ENCODE peak calls at places on chromosomes 12 and 14, in five cellular contexts. K is cortex of kidney; W is caudate nucleus; A is stimulated activated CD4-positive, alpha-beta T cell treated with anti-CD3 and anti-CD28 coated beads, TNF-alpha, amount 100 ng/mL, for 24 hours; X is naive thymus-derived CD8-positive, alpha-beta T cell. E is an unnamed sample.

GRCh38 chr14:101442451-101442850 is 118.8 kb upstream of the DIO3 start:
- DNase-seq in X (peak; percentile 12), W (no peak), K (no peak), A (peak; percentile 14), E (no peak)

GRCh38 chr12:62192486-62193250 is 67.5 kb upstream of the USP15 start:
- DNase-seq in K (no peak), W (no peak), A (no peak), X (peak; percentile 28), E (peak; percentile 22)

GRCh38 chr14:69151458-69152180 is 1.3 kb downstream of the DCAF5 start:
- DNase-seq in X (peak; percentile 68), W (peak; percentile 67), A (peak; percentile 55), K (no peak), E (peak; percentile 65)

GRCh38 chr12:32843528-32844095 is 53.0 kb downstream of the PKP2 start:
- DNase-seq in X (no peak), A (no peak), W (no peak), K (no peak), E (no peak)

GRCh38 chr14:92004062-92004461 is 35.8 kb downstream of the TRIP11 start:
- DNase-seq in A (no peak), W (no peak), K (no peak), X (no peak), E (no peak)

GRCh38 chr12:51869931-51870330 is 18.0 kb upstream of the ANKRD33 start:
- DNase-seq in K (no peak), W (no peak), X (no peak), A (no peak), E (no peak)

GRCh38 chr14:54864526-54864925 is 38.1 kb downstream of the GCH1 start:
- DNase-seq in X (no peak), A (no peak), K (no peak), W (no peak), E (no peak)

GRCh38 chr12:40149673-40150260 is 43.9 kb upstream of the SLC2A13 start:
- DNase-seq in X (no peak), W (no peak), A (no peak), K (no peak), E (no peak)

GRCh38 chr12:27732281-27732680 is 21.6 kb downstream of the MRPS35 start:
- DNase-seq in W (no peak), A (no peak), X (no peak), K (no peak), E (no peak)

GRCh38 chr12:113005759-113006158 is 27.4 kb downstream of the OAS2 start:
- DNase-seq in X (no peak), A (no peak), W (no peak), K (no peak), E (no peak)

GRCh38 chr14:26773906-26774593 is 176.2 kb upstream of the NOVA1 start:
- DNase-seq in W (no peak), X (no peak), A (no peak), K (no peak), E (no peak)

GRCh38 chr12:71129364-71129763 is 28.4 kb downstream of the TSPAN8 start:
- DNase-seq in K (no peak), A (no peak), W (no peak), X (no peak), E (no peak)

GRCh38 chr12:10211975-10212622 is 578 bp upstream of the GABARAPL1 start:
- DNase-seq in K (peak; percentile 40), A (peak; percentile 72), W (peak; percentile 87), X (peak; percentile 78), E (peak; percentile 87)

GRCh38 chr12:52582971-52583456 is 9.4 kb upstream of the KRT74 start:
- DNase-seq in W (no peak), K (no peak), A (peak; percentile 30), X (peak; percentile 45), E (peak; percentile 19)

GRCh38 chr12:122888232-122888752 is 7.6 kb downstream of the VPS37B start:
- DNase-seq in K (no peak), X (no peak), W (no peak), A (no peak), E (no peak)

GRCh38 chr14:69684461-69685183 is 73.2 kb downstream of the SUSD6 start:
- DNase-seq in X (no peak), K (no peak), A (no peak), W (no peak), E (no peak)

GRCh38 chr12:106093246-106093645 is 45.5 kb downstream of the NUAK1 start:
- DNase-seq in A (no peak), X (no peak), W (no peak), K (no peak), E (no peak)

GRCh38 chr12:18296201-18296908 is 35.0 kb downstream of the PIK3C2G start:
- DNase-seq in W (no peak), X (no peak), A (no peak), K (no peak), E (no peak)